ENCODE peak calls at places on chromosome 6, in ten cellular contexts. G is NCI-H510A treated with DMSO at 0.1 percent for 48 hours, P is KBM-7, X is NCI-H526, R is Panc1, C is neural crest cell, V is foreskin keratinocyte, N is HEK293T, Q is hippocampal formation, K is BJ. Y is an unnamed sample.

GRCh38 chr6:298233-299049 is 6.2 kb downstream of the DUSP22 start:
- DNase-seq in V (no peak), G (no peak), Q (no peak), C (no peak), R (no peak), P (peak; percentile 95), K (no peak), X (no peak), N (no peak), Y (no peak)

GRCh38 chr6:58198301-58198700 is 880.9 kb downstream of the PRIM2 start:
- DNase-seq in V (peak; percentile 71), N (no peak), K (no peak), C (no peak), Q (no peak), P (no peak), R (no peak), X (no peak), G (no peak), Y (no peak)

GRCh38 chr6:99331531-99331930 is 17.9 kb downstream of the FAXC start:
- DNase-seq in V (no peak), K (no peak), P (no peak), C (no peak), Q (no peak), R (no peak), N (no peak), X (no peak), G (no peak), Y (no peak)

GRCh38 chr6:1756472-1757129 is 146.9 kb downstream of the FOXC1 start:
- DNase-seq in N (no peak), R (no peak), C (no peak), K (no peak), G (no peak), V (no peak), P (no peak), X (no peak), Q (no peak), Y (no peak)

GRCh38 chr6:45916692-45917091 is 99.0 kb downstream of the CLIC5 start:
- DNase-seq in K (no peak), Q (no peak), N (no peak), P (no peak), X (no peak), R (no peak), C (no peak), G (no peak), V (no peak), Y (no peak)

GRCh38 chr6:102798631-102799030 is 1405.1 kb downstream of the GRIK2 start:
- DNase-seq in K (no peak), P (no peak), V (no peak), Q (no peak), R (no peak), G (no peak), C (peak; percentile 23), N (peak; percentile 8), X (peak; percentile 14), Y (no peak)

GRCh38 chr6:113031591-113031990 is 684.5 kb downstream of the RFPL4B start:
- DNase-seq in R (no peak), C (no peak), K (no peak), N (no peak), V (no peak), P (no peak), G (no peak), Q (no peak), X (peak; percentile 48), Y (no peak)

GRCh38 chr6:49551126-49551865 is 828 bp downstream of the C6orf141 start:
- DNase-seq in G (peak; percentile 38), Q (no peak), X (peak; percentile 32), C (peak; percentile 3), R (no peak), P (peak; percentile 65), N (peak; percentile 22), K (no peak), V (peak; percentile 39), Y (no peak)